ENCODE peak calls at places on chromosomes 12 and 14, in ten cellular contexts. H, Z, L, D, F, C, S, T, M and V are unnamed samples.

GRCh38 chr14:79543966-79544365 is 667.3 kb downstream of the DIO2 start:
- DNase-seq in S (no peak), F (no peak), C (no peak), Z (peak; percentile 82), D (no peak), M (no peak), H (peak; percentile 43), T (no peak), L (peak; percentile 43), V (no peak)

GRCh38 chr12:56634242-56634836 is 4.2 kb upstream of the BAZ2A start:
- DNase-seq in C (peak; percentile 45), F (no peak), H (peak; percentile 82), M (no peak), S (no peak), D (no peak), Z (no peak), T (no peak), L (peak; percentile 31), V (no peak)

GRCh38 chr14:71411280-71411595 is 504.0 kb downstream of the PCNX1 start:
- DNase-seq in C (no peak), D (no peak), F (no peak), L (no peak), H (no peak), T (no peak), Z (no peak), S (no peak), M (no peak), V (no peak)

GRCh38 chr14:31252865-31253264 is 45.3 kb upstream of the HECTD1 start:
- DNase-seq in C (no peak), T (no peak), S (no peak), H (no peak), L (no peak), F (no peak), M (no peak), Z (no peak), D (no peak), V (no peak)

GRCh38 chr12:96171905-96172304 is 22.3 kb upstream of the ELK3 start:
- DNase-seq in T (no peak), S (no peak), M (no peak), D (no peak), L (no peak), H (no peak), F (no peak), Z (no peak), C (no peak), V (no peak)

GRCh38 chr14:74955229-74955999 is at the start of gene PGF:
- DNase-seq in S (peak; percentile 65), D (no peak), Z (no peak), L (peak; percentile 77), F (no peak), H (peak; percentile 84), C (peak; percentile 78), M (no peak), T (no peak), V (no peak)

GRCh38 chr12:10719482-10719881 is 3.6 kb downstream of the YBX3 start:
- DNase-seq in M (no peak), F (no peak), T (no peak), C (no peak), S (no peak), Z (no peak), L (no peak), D (no peak), H (no peak), V (no peak)

GRCh38 chr12:104733717-104734175 is 224.3 kb downstream of the SLC41A2 start:
- DNase-seq in F (no peak), T (peak; percentile 89), D (no peak), Z (no peak), H (no peak), S (peak; percentile 52), M (no peak), L (peak; percentile 31), C (no peak), V (no peak)

GRCh38 chr12:131327521-131328488 is 374.1 kb downstream of the ADGRD1 start:
- DNase-seq in S (no peak), Z (no peak), H (no peak), C (no peak), T (no peak), D (no peak), F (no peak), L (no peak), M (no peak), V (no peak)

GRCh38 chr12:67457799-67458680 is 188.9 kb downstream of the CAND1 start:
- DNase-seq in Z (no peak), L (peak; percentile 14), M (no peak), S (peak; percentile 14), C (no peak), F (no peak), H (no peak), D (no peak), T (no peak), V (no peak)

GRCh38 chr12:105420659-105421240 is 90.3 kb downstream of the C12orf75 start:
- DNase-seq in T (peak; percentile 58), F (no peak), M (no peak), H (peak; percentile 83), Z (peak; percentile 77), D (peak; percentile 51), L (peak; percentile 68), C (peak; percentile 78), S (peak; percentile 57), V (peak; percentile 40)

GRCh38 chr12:74489543-74489942 is 48.1 kb upstream of the ATXN7L3B start:
- DNase-seq in L (no peak), D (no peak), F (no peak), H (no peak), C (no peak), M (no peak), S (no peak), T (no peak), Z (no peak), V (no peak)

GRCh38 chr12:25970916-25971674 is 12.6 kb downstream of the RASSF8 start:
- DNase-seq in Z (no peak), S (no peak), M (no peak), F (no peak), D (no peak), T (no peak), C (peak; percentile 35), L (no peak), H (no peak), V (no peak)

GRCh38 chr14:101441710-101442109 is 119.6 kb upstream of the DIO3 start:
- DNase-seq in T (no peak), C (no peak), Z (no peak), D (no peak), M (no peak), L (no peak), S (no peak), H (no peak), F (no peak), V (no peak)

GRCh38 chr14:46769292-46769691 is 117.7 kb upstream of the RPL10L start:
- DNase-seq in S (peak; percentile 19), L (no peak), D (no peak), Z (no peak), F (no peak), H (no peak), C (no peak), T (peak; percentile 46), M (no peak), V (no peak)

GRCh38 chr12:54463034-54463433 is 10.4 kb downstream of the GTSF1 start:
- DNase-seq in C (peak; percentile 44), Z (peak; percentile 38), H (no peak), S (no peak), L (no peak), F (peak; percentile 78), D (no peak), T (peak; percentile 9), M (no peak), V (no peak)

GRCh38 chr12:125079943-125080645 is 14.9 kb downstream of the AACS start:
- DNase-seq in F (peak; percentile 58), L (no peak), S (no peak), H (no peak), T (no peak), M (no peak), Z (no peak), D (no peak), C (no peak), V (no peak)

GRCh38 chr14:91281346-91281745 is 36.8 kb upstream of the GPR68 start:
- DNase-seq in D (no peak), L (no peak), C (no peak), F (no peak), S (no peak), M (no peak), H (no peak), T (no peak), Z (no peak), V (no peak)

GRCh38 chr12:122081108-122081696 is 2.6 kb downstream of the MLXIP start:
- DNase-seq in S (no peak), Z (no peak), L (no peak), D (no peak), C (no peak), H (no peak), M (no peak), T (peak; percentile 45), F (no peak), V (no peak)

GRCh38 chr12:76018111-76018510 is 13.5 kb downstream of the PHLDA1 start:
- DNase-seq in H (peak; percentile 93), T (no peak), F (peak; percentile 36), D (no peak), S (no peak), Z (peak; percentile 87), M (no peak), L (no peak), C (no peak), V (no peak)

GRCh38 chr12:124391340-124392261 is 96.7 kb downstream of the RFLNA start:
- DNase-seq in F (no peak), H (no peak), S (peak; percentile 84), M (no peak), Z (peak; percentile 68), L (no peak), T (peak; percentile 23), C (no peak), D (no peak), V (peak; percentile 10)

GRCh38 chr14:90791481-90791880 is 24.7 kb downstream of the TTC7B start:
- DNase-seq in Z (no peak), F (no peak), H (no peak), L (no peak), D (no peak), M (no peak), C (no peak), S (no peak), T (no peak), V (no peak)

GRCh38 chr12:643478-644292 is 19.6 kb downstream of the NINJ2 start:
- DNase-seq in L (no peak), M (no peak), D (no peak), F (no peak), T (peak; percentile 59), S (no peak), C (peak; percentile 41), Z (no peak), H (no peak), V (no peak)

GRCh38 chr14:54739514-54739913 is 163.1 kb downstream of the GCH1 start:
- DNase-seq in H (no peak), L (no peak), D (no peak), T (no peak), C (no peak), S (no peak), M (no peak), F (no peak), Z (no peak), V (no peak)